ENCODE peak calls at places on chromosomes 16 and 17, in seven cellular contexts. T is psoas muscle, K is colonic mucosa, N is fibroblast of villous mesenchyme, S is K562, B is right atrium auricular region, F is H7. E is an unnamed sample.
A peak's percentile ranks its signal among the peaks of the same experiment; 100 is the strongest.

GRCh38 chr16:59566446-59566845 is 832.3 kb upstream of the GOT2 start:
- DNase-seq in T (no peak), K (no peak), N (no peak), S (no peak), B (no peak), F (no peak), E (no peak)

GRCh38 chr16:73599870-73600269 is 551.9 kb upstream of the ZFHX3 start:
- DNase-seq in T (no peak), K (no peak), N (no peak), S (no peak), B (no peak), F (no peak), E (no peak)

GRCh38 chr16:83393196-83393981 is 414.4 kb upstream of the HSBP1 start:
- DNase-seq in T (no peak), K (no peak), N (peak; percentile 39), S (peak; percentile 6), B (no peak), F (peak; percentile 13), E (no peak)

GRCh38 chr16:2752850-2753522 is 548 bp downstream of the SRRM2 start:
- DNase-seq in T (peak; percentile 90), K (peak; percentile 84), N (peak; percentile 79), S (peak; percentile 94), B (peak; percentile 78), F (peak; percentile 97), E (peak; percentile 19)

GRCh38 chr16:47426806-47427205 is 34.1 kb downstream of the ITFG1 start:
- DNase-seq in T (no peak), K (no peak), N (no peak), S (no peak), B (no peak), F (no peak), E (no peak)

GRCh38 chr17:55811536-55811935 is 60.7 kb downstream of the PCTP start:
- DNase-seq in T (peak; percentile 23), K (no peak), N (no peak), S (no peak), B (no peak), F (no peak), E (no peak)

GRCh38 chr17:57108656-57109392 is 23.8 kb downstream of the AKAP1 start:
- DNase-seq in T (peak; percentile 41), K (peak; percentile 74), N (no peak), S (no peak), B (no peak), F (no peak), E (no peak)

GRCh38 chr16:66130296-66130910 is 236.1 kb upstream of the CDH5 start:
- DNase-seq in T (no peak), K (no peak), N (peak; percentile 96), S (no peak), B (no peak), F (no peak), E (no peak)

GRCh38 chr16:55944377-55944802 is 69.2 kb upstream of the CES5A start:
- DNase-seq in T (peak; percentile 67), K (peak; percentile 54), N (peak; percentile 60), S (peak; percentile 67), B (peak; percentile 91), F (peak; percentile 64), E (no peak)

GRCh38 chr17:49928826-49929475 is 40.0 kb upstream of the DLX4 start:
- DNase-seq in T (no peak), K (no peak), N (no peak), S (no peak), B (no peak), F (peak; percentile 40), E (no peak)

GRCh38 chr17:8153550-8153956 is 1.3 kb upstream of the PER1 start:
- DNase-seq in T (peak; percentile 86), K (peak; percentile 90), N (peak; percentile 96), S (peak; percentile 83), B (peak; percentile 94), F (peak; percentile 47), E (no peak)

GRCh38 chr17:76584427-76585047 is 1.1 kb downstream of the ST6GALNAC2 start:
- DNase-seq in T (no peak), K (no peak), N (no peak), S (no peak), B (no peak), F (no peak), E (no peak)

GRCh38 chr17:56031636-56032035 is 121.6 kb upstream of the ANKFN1 start:
- DNase-seq in T (no peak), K (no peak), N (no peak), S (no peak), B (no peak), F (no peak), E (no peak)

GRCh38 chr17:35291802-35292201 is 48.9 kb downstream of the SLFN5 start:
- DNase-seq in T (no peak), K (no peak), N (peak; percentile 48), S (no peak), B (no peak), F (no peak), E (no peak)

GRCh38 chr17:74599531-74599939 is 7.5 kb upstream of the CD300LD start:
- DNase-seq in T (no peak), K (no peak), N (no peak), S (no peak), B (no peak), F (no peak), E (no peak)

GRCh38 chr16:84507011-84507982 is 2.8 kb upstream of the MEAK7 start:
- DNase-seq in T (no peak), K (no peak), N (no peak), S (no peak), B (no peak), F (no peak), E (no peak)

GRCh38 chr17:70527364-70527888 is 358.1 kb downstream of the KCNJ2 start:
- DNase-seq in T (no peak), K (no peak), N (no peak), S (no peak), B (no peak), F (no peak), E (no peak)

GRCh38 chr17:48052956-48053757 is 5.0 kb downstream of the NFE2L1 start:
- DNase-seq in T (peak; percentile 86), K (peak; percentile 48), N (peak; percentile 75), S (peak; percentile 57), B (peak; percentile 83), F (no peak), E (no peak)

DNA sequence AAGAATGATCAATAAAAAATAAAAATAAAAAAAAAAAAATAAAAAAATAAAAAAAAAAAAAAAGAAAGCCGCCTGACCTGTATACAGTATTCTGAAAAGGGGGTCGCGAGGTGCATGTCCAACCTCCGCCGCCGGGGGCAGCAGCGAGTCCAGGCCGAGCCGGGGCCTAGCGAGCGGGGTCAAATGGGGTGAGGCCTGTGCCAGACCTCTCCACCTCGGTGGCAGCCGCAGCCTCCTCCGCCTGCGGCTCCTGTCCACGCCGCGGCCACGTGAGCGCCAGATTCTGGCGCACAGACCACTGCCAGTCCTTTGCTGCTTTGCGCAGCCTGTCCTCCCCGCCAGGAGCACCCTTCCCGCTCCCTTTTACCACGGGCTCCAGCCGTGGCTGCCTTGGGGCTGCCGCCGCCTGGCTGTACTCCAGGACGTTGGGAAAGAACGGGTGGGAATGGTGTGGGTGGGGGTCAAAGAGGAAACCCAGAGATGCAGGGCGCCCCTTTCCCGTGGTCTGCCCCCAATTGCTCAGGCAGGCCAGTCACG is 2.4 kb upstream of the BCKDK start:
- DNase-seq in T (peak; percentile 91), K (peak; percentile 91), N (peak; percentile 90), S (peak; percentile 89), B (peak; percentile 92), F (peak; percentile 97), E (no peak)
- H3K4me3 ChIP-seq in T (peak overlapping the region; percentile 51), K (peak overlapping the region; percentile 14), N (no peak overlapping the region), S (no peak overlapping the region), B (peak overlapping the region; percentile 29), F (no peak overlapping the region), E (no peak overlapping the region)

GRCh38 chr17:40417609-40418427 is at the start of gene TOP2A:
- DNase-seq in T (peak; percentile 89), K (peak; percentile 100), N (peak; percentile 100), S (peak; percentile 100), B (peak; percentile 100), F (peak; percentile 98), E (peak; percentile 100)

GRCh38 chr17:40417258-40417608 is 463 bp downstream of the TOP2A start:
- DNase-seq in T (no peak), K (peak; percentile 43), N (peak; percentile 23), S (peak; percentile 71), B (no peak), F (peak; percentile 49), E (no peak)

GRCh38 chr17:40418428-40418706 is 671 bp upstream of the TOP2A start:
- DNase-seq in T (peak; percentile 34), K (no peak), N (no peak), S (no peak), B (no peak), F (no peak), E (no peak)

GRCh38 chr17:40415390-40415789 is 2.3 kb downstream of the TOP2A start:
- DNase-seq in T (no peak), K (no peak), N (peak; percentile 70), S (peak; percentile 42), B (no peak), F (peak; percentile 36), E (no peak)

GRCh38 chr17:40416671-40417070 is 1.0 kb downstream of the TOP2A start:
- DNase-seq in T (no peak), K (no peak), N (no peak), S (no peak), B (no peak), F (no peak), E (no peak)
- H3K4me3 ChIP-seq in T (no peak overlapping the region), K (peak overlapping the region; percentile 66), N (peak overlapping the region; percentile 81), S (peak overlapping the region; percentile 74), B (peak overlapping the region; percentile 67), F (peak overlapping the region; percentile 97), E (peak overlapping the region; percentile 92)

GRCh38 chr17:2174048-2174447 is 119.1 kb downstream of the HIC1 start:
- DNase-seq in T (no peak), K (no peak), N (peak; percentile 71), S (no peak), B (no peak), F (no peak), E (no peak)

GRCh38 chr17:2173005-2173404 is 118.1 kb downstream of the HIC1 start:
- DNase-seq in T (peak; percentile 44), K (no peak), N (peak; percentile 76), S (no peak), B (no peak), F (no peak), E (no peak)

GRCh38 chr17:2171725-2172446 is 117.0 kb downstream of the HIC1 start:
- DNase-seq in T (peak; percentile 65), K (peak; percentile 63), N (peak; percentile 99), S (no peak), B (no peak), F (no peak), E (peak; percentile 73)

GRCh38 chr17:2174471-2175293 is 119.8 kb downstream of the HIC1 start:
- DNase-seq in T (peak; percentile 61), K (no peak), N (peak; percentile 100), S (no peak), B (peak; percentile 83), F (no peak), E (peak; percentile 59)

GRCh38 chr17:2172447-2172938 is 117.6 kb downstream of the HIC1 start:
- DNase-seq in T (peak; percentile 31), K (no peak), N (no peak), S (no peak), B (no peak), F (no peak), E (no peak)
- H3K4me3 ChIP-seq in T (peak overlapping the region; percentile 37), K (no peak overlapping the region), N (no peak overlapping the region), S (no peak overlapping the region), B (peak overlapping the region; percentile 23), F (no peak overlapping the region), E (peak overlapping the region; percentile 21)

DNA sequence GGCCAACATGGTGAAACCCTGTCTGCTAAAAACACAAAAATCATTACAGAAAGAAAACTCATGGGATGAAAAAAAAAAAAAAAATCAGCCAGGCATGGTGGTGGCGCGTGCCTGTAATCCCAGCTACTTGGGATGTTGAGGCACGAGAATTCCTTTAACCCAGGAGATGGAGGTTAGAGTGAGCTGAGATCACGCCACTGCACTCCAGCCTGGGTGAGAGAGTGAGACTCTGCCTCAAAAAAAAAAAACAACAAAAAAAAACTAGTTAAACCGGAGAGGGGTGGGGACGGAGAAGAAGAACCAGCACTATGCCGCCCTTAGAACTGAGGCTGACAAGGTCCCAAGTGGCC is 7.4 kb upstream of the NOTUM start:
- DNase-seq in T (no peak), K (no peak), N (no peak), S (no peak), B (no peak), F (no peak), E (no peak)
- H3K4me3 ChIP-seq in T (peak overlapping the region; percentile 38), K (peak overlapping the region; percentile 8), N (no peak overlapping the region), S (no peak overlapping the region), B (no peak overlapping the region), F (no peak overlapping the region), E (no peak overlapping the region)

E was measured in LNCaP clone FGC.